ENCODE peak calls at places on chromosomes 12 and 14, in five cellular contexts. One of them, this sample, is unnamed.

GRCh38 chr12:67578976-67579661 is 69.4 kb upstream of the DYRK2 start:
- DNase-seq in NCI-H2029: no peak
- DNase-seq in cardiac muscle cell: no peak
- DNase-seq in caudate nucleus: no peak
- DNase-seq in HCT116: no peak
- DNase-seq in this sample: no peak

GRCh38 chr12:42129595-42130204 is 15.0 kb downstream of the GXYLT1 start:
- DNase-seq in NCI-H2029: no peak
- DNase-seq in cardiac muscle cell: peak; percentile 58
- DNase-seq in caudate nucleus: peak; percentile 6
- DNase-seq in HCT116: peak; percentile 61
- DNase-seq in this sample: no peak

GRCh38 chr14:20384321-20384720 is 29.0 kb downstream of the TEP1 start:
- DNase-seq in NCI-H2029: no peak
- DNase-seq in cardiac muscle cell: no peak
- DNase-seq in caudate nucleus: no peak
- DNase-seq in HCT116: no peak
- DNase-seq in this sample: no peak

GRCh38 chr14:38042356-38042755 is 165.3 kb upstream of the SSTR1 start:
- DNase-seq in NCI-H2029: no peak
- DNase-seq in cardiac muscle cell: no peak
- DNase-seq in caudate nucleus: no peak
- DNase-seq in HCT116: peak; percentile 49
- DNase-seq in this sample: no peak

GRCh38 chr14:94591073-94591472 is 9.8 kb downstream of the SERPINA5 start:
- DNase-seq in NCI-H2029: no peak
- DNase-seq in cardiac muscle cell: no peak
- DNase-seq in caudate nucleus: no peak
- DNase-seq in HCT116: no peak
- DNase-seq in this sample: no peak

GRCh38 chr12:47038270-47038748 is 41.1 kb upstream of the PCED1B start:
- DNase-seq in NCI-H2029: no peak
- DNase-seq in cardiac muscle cell: no peak
- DNase-seq in caudate nucleus: no peak
- DNase-seq in HCT116: no peak
- DNase-seq in this sample: no peak

GRCh38 chr12:67982165-67982563 is 7.1 kb upstream of the IFNG-AS1 start:
- DNase-seq in NCI-H2029: no peak
- DNase-seq in cardiac muscle cell: no peak
- DNase-seq in caudate nucleus: no peak
- DNase-seq in HCT116: no peak
- DNase-seq in this sample: no peak

GRCh38 chr14:36517242-36518030 is 2.6 kb downstream of the NKX2-1 start:
- DNase-seq in NCI-H2029: peak; percentile 99
- DNase-seq in cardiac muscle cell: no peak
- DNase-seq in caudate nucleus: no peak
- DNase-seq in HCT116: no peak
- DNase-seq in this sample: no peak

GRCh38 chr12:111640498-111640897 is 41.4 kb upstream of the ATXN2 start:
- DNase-seq in NCI-H2029: no peak
- DNase-seq in cardiac muscle cell: no peak
- DNase-seq in caudate nucleus: no peak
- DNase-seq in HCT116: no peak
- DNase-seq in this sample: no peak

GRCh38 chr14:30064454-30064853 is 136.8 kb upstream of the PRKD1 start:
- DNase-seq in NCI-H2029: no peak
- DNase-seq in cardiac muscle cell: no peak
- DNase-seq in caudate nucleus: no peak
- DNase-seq in HCT116: no peak
- DNase-seq in this sample: no peak

GRCh38 chr12:54215990-54216579 is 27.3 kb upstream of the SMUG1 start:
- DNase-seq in NCI-H2029: peak; percentile 89
- DNase-seq in cardiac muscle cell: no peak
- DNase-seq in caudate nucleus: no peak
- DNase-seq in HCT116: no peak
- DNase-seq in this sample: no peak

GRCh38 chr12:75042125-75042524 is 167.5 kb downstream of the KCNC2 start:
- DNase-seq in NCI-H2029: no peak
- DNase-seq in cardiac muscle cell: no peak
- DNase-seq in caudate nucleus: no peak
- DNase-seq in HCT116: no peak
- DNase-seq in this sample: no peak